ENCODE peak calls at places on chromosomes 7 and 10, in six cellular contexts. One of them, this sample, is unnamed.

GRCh38 chr7:116438274-116438673 is 61.3 kb upstream of the CAV2 start:
- DNase-seq in germinal center: no peak
- DNase-seq in NCI-H1092: no peak
- DNase-seq in foreskin fibroblast: no peak
- DNase-seq in fibroblast of the conjunctiva: no peak
- DNase-seq in NCI-H345: no peak
- DNase-seq in this sample: no peak

GRCh38 chr7:117810642-117811512 is 62.4 kb downstream of the CTTNBP2 start:
- DNase-seq in germinal center: no peak
- DNase-seq in NCI-H1092: no peak
- DNase-seq in foreskin fibroblast: no peak
- DNase-seq in fibroblast of the conjunctiva: no peak
- DNase-seq in NCI-H345: peak
- DNase-seq in this sample: no peak

GRCh38 chr10:48656241-48656921 is 28.3 kb upstream of the WDFY4 start:
- DNase-seq in germinal center: peak
- DNase-seq in NCI-H1092: peak
- DNase-seq in foreskin fibroblast: peak
- DNase-seq in fibroblast of the conjunctiva: peak
- DNase-seq in NCI-H345: peak
- DNase-seq in this sample: peak

GRCh38 chr7:151210087-151210854 is at the start of gene H2BK1:
- DNase-seq in germinal center: no peak
- DNase-seq in NCI-H1092: no peak
- DNase-seq in foreskin fibroblast: no peak
- DNase-seq in fibroblast of the conjunctiva: no peak
- DNase-seq in NCI-H345: no peak
- DNase-seq in this sample: no peak

GRCh38 chr7:148380581-148381419 is 209.8 kb upstream of the C7orf33 start:
- DNase-seq in germinal center: no peak
- DNase-seq in NCI-H1092: no peak
- DNase-seq in foreskin fibroblast: no peak
- DNase-seq in fibroblast of the conjunctiva: no peak
- DNase-seq in NCI-H345: no peak
- DNase-seq in this sample: no peak

GRCh38 chr10:77801474-77802238 is 124.9 kb downstream of the DLG5 start:
- DNase-seq in germinal center: no peak
- DNase-seq in NCI-H1092: no peak
- DNase-seq in foreskin fibroblast: peak
- DNase-seq in fibroblast of the conjunctiva: no peak
- DNase-seq in NCI-H345: no peak
- DNase-seq in this sample: no peak

GRCh38 chr7:151637781-151638261 is 118.1 kb upstream of the RHEB start:
- DNase-seq in germinal center: no peak
- DNase-seq in NCI-H1092: no peak
- DNase-seq in foreskin fibroblast: no peak
- DNase-seq in fibroblast of the conjunctiva: no peak
- DNase-seq in NCI-H345: no peak
- DNase-seq in this sample: no peak

GRCh38 chr7:149680316-149681025 is 92.9 kb downstream of the ZNF467 start:
- DNase-seq in germinal center: no peak
- DNase-seq in NCI-H1092: no peak
- DNase-seq in foreskin fibroblast: no peak
- DNase-seq in fibroblast of the conjunctiva: no peak
- DNase-seq in NCI-H345: no peak
- DNase-seq in this sample: no peak

GRCh38 chr10:92699518-92700272 is 9.9 kb downstream of the HHEX start:
- DNase-seq in germinal center: peak
- DNase-seq in NCI-H1092: peak
- DNase-seq in foreskin fibroblast: no peak
- DNase-seq in fibroblast of the conjunctiva: no peak
- DNase-seq in NCI-H345: peak
- DNase-seq in this sample: no peak

GRCh38 chr10:17993361-17993760 is 41.6 kb downstream of the SLC39A12 start:
- DNase-seq in germinal center: no peak
- DNase-seq in NCI-H1092: no peak
- DNase-seq in foreskin fibroblast: peak
- DNase-seq in fibroblast of the conjunctiva: no peak
- DNase-seq in NCI-H345: no peak
- DNase-seq in this sample: peak

GRCh38 chr10:72682626-72683025 is 9.3 kb upstream of the MCU start:
- DNase-seq in germinal center: no peak
- DNase-seq in NCI-H1092: no peak
- DNase-seq in foreskin fibroblast: no peak
- DNase-seq in fibroblast of the conjunctiva: no peak
- DNase-seq in NCI-H345: no peak
- DNase-seq in this sample: no peak

GRCh38 chr10:27447540-27447939 is 56.6 kb upstream of the RAB18 start:
- DNase-seq in germinal center: no peak
- DNase-seq in NCI-H1092: no peak
- DNase-seq in foreskin fibroblast: no peak
- DNase-seq in fibroblast of the conjunctiva: no peak
- DNase-seq in NCI-H345: no peak
- DNase-seq in this sample: no peak

GRCh38 chr7:100674441-100675407 is 1.2 kb downstream of the GNB2 start:
- DNase-seq in germinal center: peak
- DNase-seq in NCI-H1092: peak
- DNase-seq in foreskin fibroblast: no peak
- DNase-seq in fibroblast of the conjunctiva: no peak
- DNase-seq in NCI-H345: no peak
- DNase-seq in this sample: no peak